ENCODE peak calls at places on chromosomes 4 and X, in four cellular contexts. S, L, N and M are unnamed samples.

GRCh38 chr4:53830511-53830910 is 233.9 kb downstream of the CHIC2 start:
- DNase-seq in S (no peak), L (no peak), N (no peak), M (no peak)

GRCh38 chr4:66564901-66565648 is 894.8 kb upstream of the EPHA5 start:
- DNase-seq in S (no peak), L (peak; percentile 99), N (no peak), M (no peak)

GRCh38 chr4:53706422-53707032 is 115.2 kb upstream of the LNX1 start:
- DNase-seq in S (no peak), L (peak; percentile 66), N (peak; percentile 53), M (no peak)

GRCh38 chrX:22105231-22105630 is 73.1 kb downstream of the PHEX start:
- DNase-seq in S (no peak), L (no peak), N (no peak), M (no peak)

GRCh38 chr4:70688795-70689231 is 481 bp downstream of the UTP3 start:
- DNase-seq in S (no peak), L (peak; percentile 31), N (no peak), M (no peak)

GRCh38 chrX:12610079-12610478 is 181.1 kb upstream of the PRPS2 start:
- DNase-seq in S (no peak), L (peak; percentile 73), N (no peak), M (no peak)

GRCh38 chrX:56728752-56729151 is 291 bp upstream of the NBDY start:
- DNase-seq in S (no peak), L (peak; percentile 28), N (peak; percentile 5), M (no peak)

GRCh38 chr4:155573126-155573525 is 93.5 kb upstream of the GUCY1A1 start:
- DNase-seq in S (no peak), L (no peak), N (no peak), M (no peak)

GRCh38 chrX:43655151-43655676 is 885 bp upstream of the MAOA start:
- DNase-seq in S (no peak), L (peak; percentile 25), N (peak; percentile 10), M (peak; percentile 23)

GRCh38 chrX:113892401-113892800 is 691.5 kb upstream of the HTR2C start:
- DNase-seq in S (no peak), L (no peak), N (no peak), M (no peak)

GRCh38 chr4:189414021-189414420 is 526.7 kb upstream of the FRG1 start:
- DNase-seq in S (no peak), L (no peak), N (no peak), M (no peak)

GRCh38 chr4:141027421-141027820 is 105.8 kb downstream of the RNF150 start:
- DNase-seq in S (no peak), L (peak; percentile 79), N (no peak), M (no peak)

GRCh38 chrX:44143061-44143602 is 169.9 kb upstream of the NDP start:
- DNase-seq in S (no peak), L (no peak), N (no peak), M (no peak)

GRCh38 chr4:177367336-177367735 is 57.7 kb downstream of the NEIL3 start:
- DNase-seq in S (no peak), L (peak; percentile 43), N (no peak), M (no peak)

GRCh38 chr4:118288097-118288496 is 64.7 kb downstream of the PRSS12 start:
- DNase-seq in S (no peak), L (peak; percentile 76), N (no peak), M (no peak)

GRCh38 chr4:28014469-28014868 is 1153.8 kb downstream of the STIM2 start:
- DNase-seq in S (no peak), L (peak; percentile 3), N (no peak), M (no peak)